ENCODE peak calls at places on chromosomes 3 and 15, in five cellular contexts. H is GM12878, L is RWPE1, V is dorsolateral prefrontal cortex, T is ovary. Q is an unnamed sample.

GRCh38 chr3:78871048-78871447 is 896.8 kb downstream of the ROBO1 start:
- DNase-seq in H (peak), L (no peak), V (no peak), T (no peak), Q (no peak)

GRCh38 chr15:44550734-44551133 is 13.8 kb downstream of the EIF3J start:
- DNase-seq in H (no peak), L (no peak), V (no peak), T (no peak), Q (no peak)

GRCh38 chr15:68042156-68042854 is 11.8 kb upstream of the PIAS1 start:
- DNase-seq in H (no peak), L (no peak), V (no peak), T (no peak), Q (no peak)

GRCh38 chr3:124745756-124746155 is 15.5 kb downstream of the UMPS start:
- DNase-seq in H (no peak), L (no peak), V (no peak), T (no peak), Q (no peak)

GRCh38 chr15:92205255-92205739 is 188.4 kb upstream of the ST8SIA2 start:
- DNase-seq in H (no peak), L (no peak), V (peak), T (no peak), Q (no peak)

GRCh38 chr15:42270996-42271395 is 2.0 kb upstream of the GANC start:
- DNase-seq in H (no peak), L (no peak), V (no peak), T (no peak), Q (no peak)

GRCh38 chr15:78873796-78874761 is 1.4 kb downstream of the MORF4L1 start:
- DNase-seq in H (no peak), L (peak), V (no peak), T (no peak), Q (no peak)

GRCh38 chr3:24505678-24506560 is 11.3 kb upstream of the THRB start:
- DNase-seq in H (no peak), L (no peak), V (no peak), T (no peak), Q (no peak)

GRCh38 chr15:61205427-61205826 is 23.7 kb downstream of the RORA start:
- DNase-seq in H (no peak), L (no peak), V (no peak), T (no peak), Q (no peak)

GRCh38 chr15:41024880-41025279 is 71.6 kb downstream of the CHAC1 start:
- DNase-seq in H (no peak), L (no peak), V (no peak), T (no peak), Q (no peak)
- H3K27ac ChIP-seq in H (no peak), L (no peak), V (no peak), T (peak), Q (no peak)

GRCh38 chr15:89121414-89121813 is 33.2 kb downstream of the ABHD2 start:
- DNase-seq in H (no peak), L (peak), V (no peak), T (no peak), Q (peak)
- H3K27ac ChIP-seq in H (no peak), L (peak), V (no peak), T (no peak), Q (peak)

GRCh38 chr3:123660276-123660675 is 75.4 kb upstream of the HACD2 start:
- DNase-seq in H (no peak), L (no peak), V (no peak), T (no peak), Q (no peak)
- H3K27ac ChIP-seq in H (no peak), L (no peak), V (peak), T (peak), Q (no peak)

GRCh38 chr3:147915057-147915456 is 505.9 kb downstream of the ZIC1 start:
- DNase-seq in H (no peak), L (no peak), V (no peak), T (no peak), Q (no peak)
- H3K27ac ChIP-seq in H (no peak), L (no peak), V (no peak), T (no peak), Q (no peak)

DNA sequence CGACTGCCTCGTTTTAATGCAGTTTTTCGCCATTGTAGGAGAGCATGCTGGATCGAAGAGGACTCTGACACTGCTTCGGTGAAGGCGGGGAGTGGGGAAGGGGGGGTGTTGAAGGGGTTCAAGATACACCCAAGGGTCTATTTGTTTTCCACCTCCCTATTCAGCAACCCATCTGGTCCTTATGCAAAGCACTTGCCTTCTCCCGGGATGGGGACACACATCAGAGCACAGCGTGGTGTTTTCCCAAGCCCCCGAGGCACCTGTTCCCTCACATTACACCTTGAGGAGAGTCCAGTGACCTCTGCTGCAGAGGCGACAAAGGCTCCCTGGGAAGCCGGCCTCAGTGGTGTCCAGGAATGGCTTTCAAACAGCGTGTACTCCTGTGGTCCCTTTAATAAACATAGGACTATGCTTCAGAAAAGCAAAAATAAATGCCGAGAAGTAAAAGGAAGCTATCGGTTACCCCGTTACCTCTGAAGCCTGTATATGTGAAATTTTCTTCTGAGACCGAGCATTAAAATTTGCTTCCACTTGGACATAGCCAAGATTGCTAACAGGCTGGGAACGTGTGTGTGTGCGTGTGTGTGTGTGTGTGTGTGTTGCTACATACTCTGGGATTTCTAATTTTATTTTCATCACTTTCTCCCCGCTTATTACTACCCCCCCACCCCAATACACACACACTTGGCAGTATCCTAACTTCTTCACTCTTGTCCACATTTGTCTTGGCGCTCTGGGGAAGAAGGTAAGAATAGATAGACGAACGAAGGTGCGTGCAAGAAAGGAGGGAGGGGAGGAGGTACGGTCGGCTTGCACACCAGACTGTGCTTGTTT is 53.2 kb downstream of the CCDC54 start:
- DNase-seq in H (no peak), L (no peak), V (no peak), T (peak), Q (no peak)
- H3K27ac ChIP-seq in H (no peak), L (peak), V (peak), T (peak), Q (peak)

GRCh38 chr3:184320099-184320445 is 5.7 kb downstream of the EIF4G1 start:
- DNase-seq in H (no peak), L (peak), V (peak), T (peak), Q (no peak)
- H3K27ac ChIP-seq in H (no peak), L (peak), V (peak), T (peak), Q (peak)